ENCODE peak calls at places on chromosomes 4 and X, in four cellular contexts. Y, N, U and G are unnamed samples.

GRCh38 chr4:972651-973424 is 531 bp downstream of the DGKQ start:
- DNase-seq in Y (no peak), N (no peak), U (no peak), G (no peak)

GRCh38 chrX:2447484-2447883 is 53.3 kb downstream of the DHRSX start:
- DNase-seq in Y (no peak), N (no peak), U (no peak), G (no peak)

GRCh38 chrX:98931194-98931593 is 1478.9 kb downstream of the PCDH19 start:
- DNase-seq in Y (no peak), N (no peak), U (no peak), G (no peak)

GRCh38 chr4:108107729-108108382 is 60.9 kb downstream of the LEF1 start:
- DNase-seq in Y (no peak), N (no peak), U (no peak), G (no peak)

GRCh38 chr4:28462766-28463165 is 1602.1 kb downstream of the STIM2 start:
- DNase-seq in Y (peak; percentile 33), N (no peak), U (no peak), G (no peak)

GRCh38 chr4:156237192-156237591 is 283.5 kb upstream of the CTSO start:
- DNase-seq in Y (no peak), N (no peak), U (no peak), G (no peak)

GRCh38 chrX:115702982-115703381 is 142.0 kb downstream of the PLS3 start:
- DNase-seq in Y (no peak), N (no peak), U (no peak), G (no peak)

GRCh38 chr4:53015681-53016080 is 153.6 kb downstream of the RASL11B start:
- DNase-seq in Y (peak; percentile 74), N (peak; percentile 49), U (peak; percentile 34), G (no peak)

GRCh38 chr4:102139932-102140331 is 205.3 kb downstream of the SLC39A8 start:
- DNase-seq in Y (peak; percentile 14), N (no peak), U (no peak), G (no peak)

GRCh38 chr4:158169516-158169915 is 3.3 kb downstream of the GASK1B start:
- DNase-seq in Y (peak; percentile 46), N (no peak), U (no peak), G (no peak)

GRCh38 chr4:165294907-165295306 is 32.6 kb upstream of the MSMO1 start:
- DNase-seq in Y (no peak), N (no peak), U (no peak), G (no peak)

GRCh38 chr4:154720123-154720522 is 23.7 kb upstream of the LRAT start:
- DNase-seq in Y (peak; percentile 50), N (no peak), U (no peak), G (no peak)

GRCh38 chr4:72569719-72570235 is 756 bp upstream of the ADAMTS3 start:
- DNase-seq in Y (no peak), N (peak; percentile 17), U (no peak), G (no peak)

GRCh38 chrX:65871671-65872311 is 168.1 kb downstream of the VSIG4 start:
- DNase-seq in Y (no peak), N (peak; percentile 28), U (no peak), G (no peak)